ENCODE peak calls at places on chromosomes 4 and X, in five cellular contexts. M, O, B, U and Z are unnamed samples.

GRCh38 chr4:43457866-43458265 is 565.4 kb downstream of the GRXCR1 start:
- DNase-seq in O (no peak), U (no peak), M (no peak), B (no peak), Z (no peak)

GRCh38 chr4:172142331-172142738 is 329.1 kb downstream of the GALNTL6 start:
- DNase-seq in O (no peak), B (no peak), M (no peak), U (no peak), Z (no peak)

GRCh38 chr4:125323547-125324100 is 8.9 kb downstream of the FAT4 start:
- DNase-seq in O (no peak), U (no peak), M (no peak), B (no peak), Z (no peak)

GRCh38 chr4:152478456-152479237 is 57.2 kb downstream of the FBXW7 start:
- DNase-seq in B (no peak), M (no peak), U (no peak), O (no peak), Z (no peak)

GRCh38 chrX:51144828-51145442 is 187.7 kb upstream of the NUDT10 start:
- DNase-seq in U (no peak), B (no peak), M (no peak), O (no peak), Z (no peak)

GRCh38 chr4:56211202-56211601 is 176.1 kb downstream of the AASDH start:
- DNase-seq in M (no peak), B (no peak), U (no peak), O (no peak), Z (no peak)

GRCh38 chr4:173002840-173003561 is 165.6 kb upstream of the GALNT7 start:
- DNase-seq in B (no peak), M (no peak), O (no peak), U (no peak), Z (no peak)

GRCh38 chr4:20462426-20463175 is 210.9 kb downstream of the SLIT2 start:
- DNase-seq in B (no peak), O (no peak), U (no peak), M (no peak), Z (no peak)

GRCh38 chrX:150365051-150365952 is 2.2 kb downstream of the MAMLD1 start:
- DNase-seq in O (peak), M (no peak), U (peak), B (peak), Z (peak)
- TF ChIP-seq CTCF in O (peak), M (peak), U (peak), B (peak), Z (peak)

DNA sequence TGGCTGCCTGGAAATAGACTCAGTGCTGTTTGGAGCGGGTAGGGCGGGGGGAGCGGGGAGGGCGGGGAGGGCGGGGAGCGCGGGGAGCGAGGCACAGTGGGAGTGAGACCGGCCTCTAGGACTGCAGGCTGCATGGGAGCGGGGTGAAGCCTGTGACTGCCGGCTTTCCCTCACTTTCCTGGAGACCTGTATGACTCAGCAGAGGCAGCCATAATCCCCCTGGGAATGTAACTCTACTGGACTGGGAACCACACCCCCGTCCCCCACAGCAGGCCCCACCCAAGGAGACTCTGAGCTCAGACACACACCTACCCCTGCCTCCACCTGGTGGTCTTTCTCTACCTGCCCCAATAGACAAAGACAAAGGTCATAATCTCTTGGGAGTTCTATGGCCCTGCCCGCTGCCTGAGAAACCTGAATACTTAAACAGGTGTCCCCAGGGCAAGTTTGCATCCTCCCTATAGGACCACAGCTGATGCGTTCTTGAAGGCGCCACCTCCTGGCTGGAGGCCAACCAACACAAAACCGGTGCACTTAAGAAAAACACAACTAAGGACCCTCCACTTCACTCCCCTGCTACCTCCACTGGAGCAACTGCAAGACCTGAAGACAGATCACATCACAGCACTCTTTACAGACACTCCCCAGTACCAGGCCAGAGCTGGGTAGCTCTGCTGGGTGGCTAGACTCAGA is 18.0 kb downstream of the HDAC8 start:
- DNase-seq in B (peak), U (no peak), O (no peak), M (no peak), Z (no peak)
- TF ChIP-seq CTCF in B (peak), U (no peak), O (no peak), M (no peak), Z (no peak)

DNA sequence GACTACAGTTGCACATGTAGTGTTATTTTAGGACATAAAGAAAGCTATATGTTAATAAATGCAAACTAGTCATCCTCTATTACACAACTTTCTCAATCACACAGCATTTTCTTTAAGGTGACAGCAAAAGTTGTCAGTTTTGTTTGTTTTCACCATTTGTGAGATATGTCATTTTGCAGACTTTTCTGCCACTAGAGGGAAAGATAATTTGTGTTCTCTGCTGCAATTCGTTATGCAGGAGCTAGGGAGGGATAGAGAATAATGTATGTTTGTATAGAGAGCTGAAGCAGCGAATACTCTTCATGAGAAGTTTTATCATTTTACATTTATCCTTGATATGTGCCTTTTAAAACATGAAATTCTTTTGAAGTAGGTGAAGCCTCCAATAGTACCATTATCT is 670.6 kb upstream of the ATOH1 start:
- DNase-seq in B (no peak), O (no peak), M (no peak), U (no peak), Z (no peak)
- TF ChIP-seq CTCF in B (peak), O (no peak), M (no peak), U (no peak), Z (no peak)

DNA sequence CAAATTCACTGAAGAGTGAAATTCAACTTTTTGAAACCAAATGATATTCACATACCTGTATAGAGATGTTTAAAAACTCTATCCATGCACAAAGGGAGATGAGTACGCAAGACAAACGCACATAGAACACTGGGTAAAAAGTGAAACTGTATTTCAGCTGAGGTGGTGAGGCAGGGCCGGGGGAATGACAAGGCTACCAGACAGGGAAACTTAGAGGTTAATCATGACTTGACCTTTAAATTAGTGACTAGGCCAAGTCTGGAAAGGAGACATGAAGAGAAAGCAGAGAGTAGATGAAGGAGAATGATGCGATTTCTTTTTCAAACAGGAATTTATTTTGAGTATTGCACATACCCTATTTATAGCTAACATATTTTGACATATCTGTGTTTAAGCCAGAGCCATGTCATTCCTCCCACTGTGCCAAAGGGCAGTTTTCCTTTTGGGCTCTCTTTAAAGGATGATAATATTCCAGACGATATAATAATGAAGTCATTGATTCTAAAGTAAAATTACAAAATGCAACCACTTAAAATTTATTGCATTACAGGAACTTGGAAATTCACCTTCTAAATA is 49.4 kb downstream of the ARHGEF6 start:
- DNase-seq in O (no peak), M (no peak), U (no peak), B (no peak), Z (no peak)
- TF ChIP-seq CTCF in O (no peak), M (no peak), U (no peak), B (no peak), Z (no peak)

DNA sequence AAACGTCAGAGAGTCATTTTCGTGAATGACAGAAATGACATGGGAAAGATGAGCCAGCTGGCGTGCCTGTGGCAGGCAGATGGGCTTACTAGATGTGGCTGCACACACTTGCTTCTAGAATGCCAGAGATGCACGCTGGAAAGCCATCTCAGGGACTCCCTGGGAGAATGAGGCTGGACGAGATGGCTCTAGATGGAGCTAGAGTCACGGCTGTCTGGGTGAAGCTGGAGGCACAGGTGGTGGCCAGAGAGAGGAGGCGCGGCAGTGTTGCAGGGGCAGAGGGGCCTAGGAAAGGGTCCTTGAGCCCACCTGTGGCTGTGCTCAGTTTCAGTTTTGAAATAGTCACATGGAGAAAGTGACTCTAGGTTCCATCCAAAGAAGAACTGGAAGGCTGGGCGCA is 26.0 kb downstream of the TKTL1 start:
- DNase-seq in B (no peak), O (peak), U (no peak), M (no peak), Z (no peak)
- TF ChIP-seq CTCF in B (no peak), O (no peak), U (no peak), M (no peak), Z (no peak)